ENCODE peak calls at places on chromosomes 16 and 17, in ten cellular contexts. N is HL-60, W is breast epithelium, P is GM23338, D is transverse colon, A is endothelial cell of umbilical vein, U is Panc1, G is vagina, M is SK-N-SH, V is HCT116. I is an unnamed sample.

GRCh38 chr16:47712276-47713224 is 251.4 kb downstream of the PHKB start:
- DNase-seq in P (no peak), D (no peak), N (no peak), U (no peak), M (peak), G (no peak), A (no peak), W (no peak), V (no peak), I (no peak)

GRCh38 chr16:11721781-11722467 is 20.7 kb downstream of the TXNDC11 start:
- DNase-seq in G (no peak), P (no peak), D (peak), M (no peak), U (no peak), N (no peak), V (no peak), W (no peak), A (no peak), I (no peak)

GRCh38 chr16:61998460-61998859 is 37.8 kb downstream of the CDH8 start:
- DNase-seq in D (no peak), N (no peak), A (no peak), G (no peak), U (no peak), P (no peak), M (no peak), W (no peak), V (no peak), I (no peak)

GRCh38 chr16:20859699-20860098 is 40.5 kb downstream of the DCUN1D3 start:
- DNase-seq in D (no peak), W (no peak), U (no peak), G (no peak), P (no peak), A (no peak), N (no peak), M (no peak), V (no peak), I (no peak)

GRCh38 chr17:45942284-45942683 is 47.9 kb downstream of the MAPT start:
- DNase-seq in A (no peak), G (no peak), M (peak), P (peak), D (peak), U (no peak), W (peak), V (no peak), N (no peak), I (peak)

GRCh38 chr17:8724451-8724850 is 20.2 kb downstream of the CCDC42 start:
- DNase-seq in D (no peak), W (no peak), N (no peak), V (no peak), A (no peak), M (no peak), P (no peak), G (no peak), U (no peak), I (no peak)

GRCh38 chr17:79491006-79491405 is 119.8 kb downstream of the RBFOX3 start:
- DNase-seq in N (no peak), A (no peak), U (no peak), V (no peak), W (no peak), D (no peak), G (no peak), M (no peak), P (no peak), I (no peak)

GRCh38 chr16:51328708-51329107 is 177.6 kb upstream of the SALL1 start:
- DNase-seq in U (no peak), M (no peak), W (no peak), G (no peak), P (no peak), N (no peak), D (no peak), V (no peak), A (no peak), I (no peak)

GRCh38 chr17:14688134-14688533 is 387.3 kb downstream of the HS3ST3B1 start:
- DNase-seq in G (no peak), N (no peak), W (no peak), D (no peak), P (peak), V (no peak), A (no peak), U (no peak), M (no peak), I (no peak)

GRCh38 chr17:79400989-79401703 is 209.7 kb downstream of the RBFOX3 start:
- DNase-seq in N (peak), M (peak), P (peak), G (no peak), A (peak), V (peak), W (peak), U (no peak), D (peak), I (peak)

GRCh38 chr17:53472586-53472985 is 350.1 kb upstream of the KIF2B start:
- DNase-seq in M (no peak), A (no peak), P (no peak), W (no peak), N (no peak), U (no peak), V (no peak), D (no peak), G (no peak), I (no peak)

GRCh38 chr17:43581130-43581529 is 35.0 kb upstream of the ETV4 start:
- DNase-seq in V (no peak), G (no peak), D (no peak), N (no peak), P (no peak), W (no peak), M (no peak), A (no peak), U (no peak), I (no peak)

GRCh38 chr17:73211745-73212144 is 18.9 kb downstream of the COG1 start:
- DNase-seq in N (no peak), P (no peak), D (no peak), A (no peak), V (no peak), G (no peak), M (no peak), W (peak), U (no peak), I (no peak)

GRCh38 chr16:75319513-75320401 is 68.3 kb upstream of the BCAR1 start:
- DNase-seq in N (no peak), V (no peak), M (no peak), P (no peak), G (no peak), D (no peak), U (no peak), W (no peak), A (peak), I (no peak)

GRCh38 chr16:2969545-2970521 is 685 bp downstream of the PAQR4 start:
- DNase-seq in G (no peak), D (peak), A (peak), U (no peak), M (peak), P (peak), V (no peak), W (peak), N (peak), I (peak)

GRCh38 chr16:82750078-82750477 is 123.3 kb downstream of the CDH13 start:
- DNase-seq in W (no peak), V (no peak), M (no peak), U (no peak), D (no peak), A (peak), N (no peak), P (no peak), G (no peak), I (no peak)
- H3K4me3 ChIP-seq in W (no peak), V (no peak), M (no peak), U (no peak), D (no peak), A (no peak), N (no peak), P (no peak), G (no peak), I (no peak)

GRCh38 chr17:51850206-51850605 is 308.3 kb downstream of the CA10 start:
- DNase-seq in U (no peak), G (no peak), V (no peak), N (no peak), P (peak), A (no peak), W (no peak), D (no peak), M (no peak), I (no peak)
- H3K27ac ChIP-seq in U (no peak), G (no peak), V (no peak), N (no peak), P (no peak), A (no peak), W (no peak), D (no peak), M (no peak), I (no peak)

DNA sequence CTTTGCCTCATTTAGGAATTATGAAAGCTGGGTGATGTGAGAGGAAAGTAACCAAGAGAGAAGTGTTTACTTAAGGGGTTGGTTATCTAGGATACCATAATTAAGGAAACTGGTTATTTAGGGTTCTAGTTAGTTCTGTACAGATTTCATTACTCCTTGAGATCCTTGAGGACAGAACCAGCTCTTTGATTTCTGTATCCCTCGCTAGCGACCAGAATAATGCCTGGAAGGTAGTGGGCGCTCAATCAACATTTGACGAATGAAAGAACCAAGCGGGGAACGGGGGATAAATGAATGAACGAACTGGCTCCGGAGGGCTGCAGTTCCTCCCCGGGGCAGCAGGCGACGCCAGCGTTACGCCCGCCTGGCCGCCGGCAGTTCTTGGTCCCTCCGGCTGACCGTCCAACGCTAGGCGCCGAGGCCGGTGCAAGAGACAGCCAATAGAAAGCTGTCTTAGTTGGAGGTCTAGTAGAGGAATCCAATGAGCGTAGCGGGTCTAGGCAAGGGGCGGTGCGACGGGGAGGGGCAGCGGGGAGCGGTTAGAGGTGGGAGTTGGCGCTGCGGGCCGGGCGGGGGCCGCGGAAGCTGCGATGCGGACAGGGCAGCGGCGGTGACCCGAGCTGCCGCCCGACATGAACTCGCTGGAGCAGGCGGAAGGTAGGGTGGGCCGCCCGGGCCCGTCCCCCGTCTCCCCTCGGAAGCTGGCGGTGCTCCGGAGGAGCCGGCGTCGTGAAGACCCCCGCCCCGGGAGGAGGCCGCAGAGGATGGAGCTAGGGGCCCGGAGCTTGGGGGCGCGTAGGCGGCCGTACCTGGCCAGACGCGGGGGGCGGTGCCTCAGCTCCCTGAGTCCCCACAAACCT is at the start of gene CNEP1R1:
- DNase-seq in M (peak), A (peak), D (peak), G (no peak), W (peak), U (peak), P (peak), N (peak), V (peak), I (peak)
- TF ChIP-seq POLR2AphosphoS5 in M (peak), A (peak), D (peak), G (peak), W (peak), U (peak), P (peak), N (no peak), V (peak), I (peak)

GRCh38 chr16:69088684-69089083 is 16.8 kb upstream of the HAS3 start:
- DNase-seq in A (no peak), P (no peak), U (no peak), M (no peak), N (no peak), G (no peak), D (no peak), V (no peak), W (no peak), I (no peak)

GRCh38 chr16:69085032-69085695 is 20.3 kb upstream of the HAS3 start:
- DNase-seq in D (no peak), M (no peak), U (no peak), N (no peak), P (no peak), A (no peak), W (no peak), V (no peak), G (no peak), I (no peak)

GRCh38 chr16:69087161-69087581 is 18.3 kb upstream of the HAS3 start:
- DNase-seq in W (no peak), G (no peak), U (no peak), P (no peak), A (peak), M (no peak), N (peak), D (no peak), V (no peak), I (no peak)

GRCh38 chr16:69093974-69094373 is 11.5 kb upstream of the HAS3 start:
- DNase-seq in D (no peak), N (no peak), P (no peak), M (no peak), V (no peak), W (no peak), U (no peak), A (no peak), G (no peak), I (no peak)

DNA sequence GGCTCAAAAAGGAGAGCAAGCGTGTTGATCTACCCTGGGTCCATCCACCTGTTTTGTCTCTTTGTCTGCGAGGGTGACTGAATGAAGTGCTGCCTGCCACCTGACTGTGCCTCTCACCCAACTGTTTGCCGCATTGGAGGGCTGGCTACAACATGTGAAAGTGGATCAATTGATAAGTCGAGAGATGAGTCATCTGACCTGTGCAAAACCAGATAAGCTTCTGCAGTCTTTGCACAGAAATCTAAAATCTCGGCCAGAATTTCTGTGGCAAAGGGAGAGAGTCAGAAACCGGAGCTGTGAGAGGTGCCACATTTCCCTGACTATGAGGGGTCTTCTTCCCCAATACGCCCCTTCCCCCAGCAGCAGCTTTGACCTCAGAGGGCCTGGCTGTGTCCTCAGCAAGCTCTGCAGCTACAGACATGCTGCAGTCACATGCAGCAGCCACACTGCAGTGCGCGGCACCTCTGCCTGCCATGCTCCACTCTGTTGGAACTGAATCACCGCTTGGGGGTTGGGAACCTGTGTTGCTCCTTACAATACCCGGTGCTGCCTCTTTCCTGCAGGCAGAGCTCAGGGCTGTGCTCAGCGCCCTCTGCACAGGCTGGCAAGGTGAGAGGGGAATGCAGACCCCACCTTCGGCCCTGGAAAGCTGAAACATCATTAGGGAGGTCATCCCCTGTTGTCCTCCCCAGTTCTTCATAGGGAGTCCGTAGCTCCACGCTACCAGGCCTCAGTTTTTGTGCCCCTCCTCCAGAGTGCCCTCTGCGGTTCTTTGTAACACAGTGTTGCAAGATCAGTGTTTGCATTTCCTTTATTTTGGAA is 16.2 kb upstream of the HAS3 start:
- DNase-seq in D (no peak), M (peak), U (no peak), G (no peak), N (peak), W (no peak), V (no peak), P (peak), A (peak), I (peak)
- H3K4me3 ChIP-seq in D (no peak), M (no peak), U (no peak), G (no peak), N (no peak), W (no peak), V (no peak), P (no peak), A (no peak), I (no peak)

DNA sequence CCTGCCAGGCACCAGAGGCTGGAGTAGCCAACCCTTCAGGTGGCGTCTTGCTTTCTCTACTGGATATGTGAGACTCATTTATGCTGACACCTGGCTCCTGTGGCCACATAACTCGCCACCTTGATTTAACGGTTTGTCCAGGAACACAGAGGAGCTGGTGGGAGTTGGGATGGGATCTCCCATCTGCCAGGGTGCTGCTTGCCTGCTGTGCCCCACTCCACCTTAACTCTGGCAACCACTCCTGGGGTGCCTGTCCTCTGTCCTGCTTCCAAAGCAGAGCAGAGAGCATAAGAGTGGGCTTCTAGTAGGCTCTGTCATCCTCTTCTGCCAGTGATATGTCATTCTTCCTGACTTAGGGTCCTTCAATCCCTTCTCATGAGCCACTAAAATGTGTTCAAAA is 63.4 kb upstream of the ZNF423 start:
- DNase-seq in D (no peak), W (no peak), P (no peak), G (no peak), M (no peak), V (no peak), A (no peak), N (no peak), U (no peak), I (no peak)
- H3K27ac ChIP-seq in D (no peak), W (no peak), P (no peak), G (no peak), M (no peak), V (no peak), A (no peak), N (no peak), U (no peak), I (no peak)

GRCh38 chr17:56809106-56809819 is 24.5 kb downstream of the C17orf67 start:
- DNase-seq in D (no peak), N (no peak), V (no peak), W (no peak), M (no peak), G (no peak), U (no peak), A (no peak), P (no peak), I (no peak)

GRCh38 chr17:56809820-56810179 is 23.9 kb downstream of the C17orf67 start:
- DNase-seq in G (no peak), W (no peak), U (no peak), M (no peak), V (no peak), N (no peak), P (no peak), A (no peak), D (no peak), I (no peak)

GRCh38 chr17:56806949-56807348 is 26.8 kb downstream of the C17orf67 start:
- DNase-seq in G (no peak), A (no peak), V (no peak), N (no peak), D (no peak), U (no peak), W (no peak), M (no peak), P (no peak), I (no peak)

GRCh38 chr17:56807723-56808122 is 26.0 kb downstream of the C17orf67 start:
- DNase-seq in P (no peak), D (no peak), G (no peak), V (no peak), M (no peak), W (no peak), A (no peak), N (no peak), U (no peak), I (no peak)

GRCh38 chr17:56808503-56808902 is 25.2 kb downstream of the C17orf67 start:
- DNase-seq in M (no peak), N (no peak), D (no peak), G (no peak), U (no peak), W (peak), A (no peak), P (no peak), V (no peak), I (no peak)
- TF ChIP-seq POLR2AphosphoS5 in M (no peak), N (no peak), D (no peak), G (no peak), U (no peak), W (no peak), A (no peak), P (no peak), V (no peak), I (no peak)

DNA sequence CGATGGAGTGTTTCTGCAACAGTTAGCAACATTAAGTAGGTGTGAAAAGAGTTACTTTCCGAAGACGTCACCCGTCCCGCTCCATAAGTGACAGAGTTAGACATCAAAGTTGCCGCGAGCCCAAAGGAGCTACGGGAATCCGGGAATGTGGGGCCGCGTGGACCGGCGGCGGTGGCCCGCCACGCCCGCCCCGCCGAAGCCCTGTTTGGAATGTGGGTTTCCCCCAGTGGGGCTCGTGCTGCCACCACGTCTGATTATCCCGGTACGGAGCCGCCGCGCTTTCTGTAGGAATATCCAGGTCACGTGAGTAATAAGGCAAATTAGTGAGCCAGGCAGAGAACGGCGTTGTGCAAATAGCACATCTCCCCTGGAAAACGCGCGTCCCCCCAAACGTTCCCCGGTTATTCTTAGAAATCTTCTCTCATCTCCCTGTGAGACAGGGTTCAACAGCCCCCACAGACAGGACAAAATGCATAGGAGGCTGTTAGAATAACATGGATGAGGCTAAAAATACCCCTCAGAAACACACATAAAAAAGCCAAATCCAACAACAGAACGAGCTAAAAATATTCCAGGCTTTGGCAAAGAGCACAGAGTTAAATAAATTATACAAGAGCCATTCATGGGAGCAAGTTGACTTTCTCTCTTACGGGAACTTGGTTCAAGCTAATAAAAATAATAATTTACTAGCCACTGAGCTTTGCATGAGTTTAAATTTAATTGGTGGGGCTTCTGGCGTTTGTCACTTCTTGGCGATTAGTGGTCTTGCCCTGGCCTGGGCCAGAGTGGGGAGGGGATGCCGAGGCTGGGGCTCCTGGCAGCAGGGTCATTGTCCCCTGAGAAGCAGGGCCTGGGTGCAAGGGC is 8.6 kb downstream of the BAHCC1 start:
- DNase-seq in A (no peak), P (no peak), W (no peak), N (no peak), V (no peak), M (peak), D (no peak), U (no peak), G (no peak), I (no peak)
- H3K4me3 ChIP-seq in A (no peak), P (no peak), W (peak), N (no peak), V (no peak), M (peak), D (no peak), U (peak), G (peak), I (peak)

GRCh38 chr17:2277430-2278170 is 26.0 kb downstream of the SMG6 start:
- DNase-seq in N (no peak), W (no peak), M (no peak), A (no peak), U (no peak), V (no peak), G (no peak), D (no peak), P (no peak), I (no peak)

GRCh38 chr17:2279707-2280106 is 23.9 kb downstream of the SMG6 start:
- DNase-seq in A (no peak), N (no peak), U (no peak), W (no peak), D (no peak), V (no peak), G (no peak), M (no peak), P (no peak), I (no peak)

GRCh38 chr17:2282297-2282873 is 21.2 kb downstream of the SMG6 start:
- DNase-seq in G (no peak), N (peak), W (no peak), U (no peak), A (peak), P (peak), D (no peak), V (peak), M (peak), I (no peak)

GRCh38 chr17:2283302-2283701 is 20.3 kb downstream of the SMG6 start:
- DNase-seq in N (no peak), D (no peak), U (no peak), W (no peak), A (no peak), G (no peak), M (no peak), P (no peak), V (no peak), I (no peak)
- H3K27ac ChIP-seq in N (no peak), D (no peak), U (no peak), W (no peak), A (no peak), G (no peak), M (peak), P (no peak), V (no peak), I (no peak)